ENCODE peak calls at places on chromosomes 3 and 15, in nine cellular contexts. F is testis, Z is uterus, P is gastrocnemius medialis, J is GM12864, Q is fibroblast of lung, X is WTC11, I is astrocyte of the spinal cord, O is spleen. S is an unnamed sample.

GRCh38 chr3:188133219-188133618 is 20.7 kb upstream of the LPP start:
- DNase-seq in F (no peak), Z (no peak), P (no peak), J (no peak), Q (peak; percentile 91), X (no peak), I (peak; percentile 90), O (no peak), S (no peak)

GRCh38 chr3:53506763-53507145 is 12.3 kb downstream of the CACNA1D start:
- DNase-seq in F (no peak), Z (no peak), P (no peak), J (no peak), Q (no peak), X (no peak), I (no peak), O (no peak), S (no peak)

GRCh38 chr3:82000773-82001172 is 239.3 kb upstream of the GBE1 start:
- DNase-seq in F (no peak), Z (no peak), P (peak; percentile 31), J (no peak), Q (peak; percentile 21), X (peak; percentile 24), I (peak; percentile 17), O (no peak), S (no peak)

GRCh38 chr3:114809668-114810413 is 337.2 kb downstream of the ZBTB20 start:
- DNase-seq in F (no peak), Z (no peak), P (no peak), J (peak; percentile 52), Q (peak; percentile 8), X (no peak), I (peak; percentile 65), O (no peak), S (no peak)

GRCh38 chr15:40080847-40081246 is 27.8 kb downstream of the BMF start:
- DNase-seq in F (no peak), Z (no peak), P (no peak), J (no peak), Q (no peak), X (no peak), I (no peak), O (no peak), S (no peak)

GRCh38 chr3:185656321-185656840 is 70.3 kb downstream of the SENP2 start:
- DNase-seq in F (peak; percentile 73), Z (peak; percentile 79), P (peak; percentile 14), J (no peak), Q (peak; percentile 99), X (no peak), I (peak; percentile 98), O (no peak), S (peak; percentile 77)

GRCh38 chr3:55634345-55634744 is 147.2 kb upstream of the WNT5A start:
- DNase-seq in F (no peak), Z (no peak), P (no peak), J (no peak), Q (peak; percentile 67), X (no peak), I (no peak), O (no peak), S (no peak)

GRCh38 chr3:48945432-48945831 is 26.8 kb downstream of the ARIH2 start:
- DNase-seq in F (no peak), Z (no peak), P (no peak), J (no peak), Q (no peak), X (no peak), I (no peak), O (no peak), S (no peak)

GRCh38 chr3:195062866-195063540 is 208.0 kb downstream of the XXYLT1 start:
- DNase-seq in F (no peak), Z (no peak), P (no peak), J (no peak), Q (no peak), X (no peak), I (no peak), O (peak; percentile 66), S (no peak)

GRCh38 chr3:171419457-171419856 is 40.7 kb downstream of the TNIK start:
- DNase-seq in F (peak; percentile 75), Z (no peak), P (no peak), J (no peak), Q (no peak), X (no peak), I (no peak), O (no peak), S (no peak)

GRCh38 chr3:129911261-129911861 is 17.9 kb upstream of the TMCC1 start:
- DNase-seq in F (no peak), Z (no peak), P (no peak), J (no peak), Q (no peak), X (no peak), I (no peak), O (no peak), S (no peak)

GRCh38 chr15:89754361-89755154 is 3.5 kb upstream of the MESP1 start:
- DNase-seq in F (no peak), Z (no peak), P (no peak), J (no peak), Q (no peak), X (no peak), I (no peak), O (no peak), S (no peak)

GRCh38 chr3:64489361-64490044 is 198.3 kb downstream of the ADAMTS9 start:
- DNase-seq in F (peak; percentile 68), Z (peak; percentile 39), P (no peak), J (no peak), Q (peak; percentile 22), X (peak; percentile 88), I (no peak), O (no peak), S (no peak)

GRCh38 chr3:42730706-42731420 is 28.3 kb upstream of the HHATL start:
- DNase-seq in F (no peak), Z (no peak), P (no peak), J (no peak), Q (no peak), X (no peak), I (no peak), O (no peak), S (no peak)

GRCh38 chr15:83655237-83655616 is 1.3 kb downstream of the ADAMTSL3 start:
- DNase-seq in F (no peak), Z (no peak), P (no peak), J (no peak), Q (no peak), X (no peak), I (no peak), O (no peak), S (no peak)

GRCh38 chr15:31551323-31551722 is 224.7 kb downstream of the KLF13 start:
- DNase-seq in F (no peak), Z (no peak), P (no peak), J (no peak), Q (no peak), X (no peak), I (no peak), O (no peak), S (no peak)

GRCh38 chr3:188685789-188686188 is 486.0 kb upstream of the TPRG1 start:
- DNase-seq in F (no peak), Z (no peak), P (no peak), J (no peak), Q (no peak), X (no peak), I (no peak), O (no peak), S (no peak)

GRCh38 chr3:38646630-38647029 is 2.9 kb downstream of the SCN5A start:
- DNase-seq in F (no peak), Z (no peak), P (no peak), J (no peak), Q (no peak), X (no peak), I (peak; percentile 8), O (peak; percentile 31), S (no peak)
- TF ChIP-seq CTCF in F (no peak), Z (no peak), P (no peak), J (peak; percentile 51), Q (peak; percentile 11), X (peak; percentile 42), I (peak; percentile 45), O (no peak), S (peak; percentile 46)

GRCh38 chr3:158668506-158668905 is 3.9 kb downstream of the LXN start:
- DNase-seq in F (no peak), Z (no peak), P (no peak), J (no peak), Q (peak; percentile 90), X (no peak), I (peak; percentile 80), O (no peak), S (no peak)

DNA sequence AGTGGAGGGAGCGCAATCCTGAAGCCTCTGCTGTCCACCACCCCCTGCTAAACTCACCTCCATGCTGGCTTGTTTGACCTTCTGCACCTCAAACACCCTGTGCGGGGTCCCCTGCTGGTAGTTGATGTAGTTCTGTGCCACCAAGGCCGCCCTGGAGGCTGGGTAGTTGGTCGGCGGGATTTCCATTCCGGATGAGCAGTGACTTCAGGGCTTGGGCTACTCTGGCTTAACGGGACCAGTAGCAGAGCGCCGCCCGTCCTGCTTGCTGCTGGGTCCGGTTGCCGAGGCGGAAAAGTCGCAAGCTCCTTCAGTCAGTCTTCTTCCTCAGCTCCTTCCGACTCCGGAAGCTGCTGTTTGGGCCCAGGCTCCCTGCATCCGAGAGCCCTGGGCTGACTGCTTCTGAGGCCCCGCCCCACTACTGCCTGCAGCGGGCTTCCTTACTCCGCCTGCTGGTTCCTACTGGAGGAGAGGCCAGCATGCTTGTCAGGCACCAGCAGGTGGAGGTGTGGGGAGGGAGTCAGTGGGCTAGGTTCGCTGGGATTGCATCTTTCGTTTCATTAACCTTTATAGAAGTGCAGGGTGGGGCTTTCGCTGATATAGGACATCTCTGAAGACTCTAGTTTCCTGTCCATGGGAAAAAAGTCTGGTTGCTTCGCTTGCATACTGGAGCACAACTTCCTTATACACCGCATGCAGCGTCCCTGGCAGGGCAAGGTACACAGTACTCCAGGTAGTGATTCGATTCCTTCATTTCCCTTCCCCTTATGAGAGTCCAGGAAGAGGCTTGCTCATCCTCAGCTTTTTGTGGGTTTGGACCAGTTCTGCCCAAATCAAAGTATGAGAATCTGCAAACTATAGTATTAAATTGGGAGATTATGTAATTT is at the start of gene LXN:
- DNase-seq in F (peak; percentile 85), Z (peak; percentile 76), P (peak; percentile 44), J (peak; percentile 65), Q (peak; percentile 79), X (peak; percentile 95), I (peak; percentile 87), O (peak; percentile 94), S (peak; percentile 61)
- TF ChIP-seq CTCF in F (peak; percentile 59), Z (peak; percentile 66), P (peak; percentile 29), J (peak; percentile 71), Q (peak; percentile 90), X (peak; percentile 16), I (peak; percentile 88), O (peak; percentile 55), S (peak; percentile 85)

GRCh38 chr3:159672728-159673471 is 315.7 kb upstream of the IL12A start:
- DNase-seq in F (no peak), Z (no peak), P (no peak), J (no peak), Q (peak; percentile 6), X (no peak), I (peak; percentile 10), O (no peak), S (no peak)
- TF ChIP-seq CTCF in F (no peak), Z (no peak), P (no peak), J (peak; percentile 32), Q (no peak), X (no peak), I (peak; percentile 6), O (no peak), S (no peak)

GRCh38 chr3:135514064-135514455 is 451.5 kb upstream of the PPP2R3A start:
- DNase-seq in F (no peak), Z (no peak), P (no peak), J (no peak), Q (no peak), X (no peak), I (no peak), O (no peak), S (no peak)

GRCh38 chr3:135513106-135514063 is 452.1 kb upstream of the PPP2R3A start:
- DNase-seq in F (no peak), Z (no peak), P (no peak), J (no peak), Q (peak; percentile 64), X (no peak), I (peak; percentile 29), O (no peak), S (peak; percentile 38)

GRCh38 chr3:135516143-135516542 is 449.4 kb upstream of the PPP2R3A start:
- DNase-seq in F (no peak), Z (no peak), P (no peak), J (no peak), Q (peak; percentile 65), X (peak; percentile 44), I (peak; percentile 31), O (no peak), S (peak; percentile 6)
- TF ChIP-seq CTCF in F (no peak), Z (no peak), P (no peak), J (peak; percentile 19), Q (peak; percentile 16), X (no peak), I (peak; percentile 32), O (peak; percentile 41), S (peak; percentile 35)

S was measured in HFF-Myc.